ENCODE peak calls at places on chromosomes 13 and 19, in nine cellular contexts. R, A, J, W, B, O, K, Z and G are unnamed samples.

GRCh38 chr19:50798116-50798942 is 8.1 kb downstream of the ACP4 start:
- DNase-seq in R (no peak), A (no peak), J (no peak), W (no peak), B (no peak), O (no peak), K (no peak), Z (no peak), G (no peak)

GRCh38 chr19:55494172-55494761 is 6.0 kb downstream of the SSC5D start:
- DNase-seq in R (no peak), A (peak; percentile 80), J (no peak), W (no peak), B (no peak), O (peak; percentile 84), K (peak; percentile 76), Z (no peak), G (no peak)

GRCh38 chr13:31891472-31891871 is 140.1 kb upstream of the FRY start:
- DNase-seq in R (peak; percentile 84), A (no peak), J (no peak), W (no peak), B (no peak), O (peak; percentile 28), K (no peak), Z (peak; percentile 63), G (no peak)

GRCh38 chr13:110879482-110879881 is 35.4 kb downstream of the ANKRD10 start:
- DNase-seq in R (no peak), A (no peak), J (no peak), W (no peak), B (no peak), O (no peak), K (no peak), Z (no peak), G (no peak)

GRCh38 chr13:75226755-75227435 is 255.1 kb downstream of the TBC1D4 start:
- DNase-seq in R (peak; percentile 92), A (no peak), J (no peak), W (no peak), B (peak; percentile 92), O (peak; percentile 94), K (no peak), Z (no peak), G (peak; percentile 97)

GRCh38 chr19:37979547-37980082 is 72.6 kb downstream of the SIPA1L3 start:
- DNase-seq in R (no peak), A (no peak), J (peak; percentile 88), W (no peak), B (no peak), O (no peak), K (no peak), Z (no peak), G (no peak)

GRCh38 chr19:411723-412355 is 2.9 kb upstream of the C2CD4C start:
- DNase-seq in R (no peak), A (peak; percentile 62), J (no peak), W (peak; percentile 69), B (no peak), O (no peak), K (no peak), Z (no peak), G (no peak)

GRCh38 chr19:50458396-50459066 is 17.8 kb upstream of the EMC10 start:
- DNase-seq in R (no peak), A (no peak), J (no peak), W (no peak), B (no peak), O (no peak), K (no peak), Z (no peak), G (no peak)

GRCh38 chr13:73421310-73421912 is 362.6 kb downstream of the KLF5 start:
- DNase-seq in R (no peak), A (no peak), J (no peak), W (no peak), B (no peak), O (peak; percentile 93), K (no peak), Z (no peak), G (no peak)

GRCh38 chr19:15337202-15337601 is 4.9 kb upstream of the BRD4 start:
- DNase-seq in R (no peak), A (no peak), J (no peak), W (no peak), B (no peak), O (peak; percentile 82), K (no peak), Z (no peak), G (peak; percentile 40)

GRCh38 chr13:32695602-32696250 is 109.5 kb downstream of the PDS5B start:
- DNase-seq in R (no peak), A (no peak), J (no peak), W (no peak), B (no peak), O (no peak), K (no peak), Z (no peak), G (no peak)

GRCh38 chr19:53463263-53463662 is 4.3 kb upstream of the ZNF813 start:
- DNase-seq in R (no peak), A (no peak), J (no peak), W (no peak), B (no peak), O (peak; percentile 12), K (peak; percentile 64), Z (peak; percentile 12), G (no peak)

GRCh38 chr13:20815469-20815868 is 41.7 kb upstream of the EEF1AKMT1 start:
- DNase-seq in R (no peak), A (no peak), J (no peak), W (no peak), B (no peak), O (peak; percentile 34), K (no peak), Z (no peak), G (no peak)

GRCh38 chr19:35009424-35010415 is 9.6 kb downstream of the GRAMD1A start:
- DNase-seq in R (no peak), A (no peak), J (no peak), W (no peak), B (no peak), O (no peak), K (no peak), Z (no peak), G (no peak)

GRCh38 chr13:24187185-24187584 is 26.7 kb downstream of the SPATA13 start:
- DNase-seq in R (no peak), A (no peak), J (no peak), W (no peak), B (no peak), O (peak; percentile 35), K (no peak), Z (no peak), G (no peak)

GRCh38 chr19:5470264-5470671 is 15.1 kb downstream of the ZNRF4 start:
- DNase-seq in R (no peak), A (no peak), J (no peak), W (no peak), B (no peak), O (no peak), K (no peak), Z (no peak), G (no peak)

GRCh38 chr19:47716270-47716937 is 3.2 kb downstream of the EHD2 start:
- DNase-seq in R (no peak), A (peak; percentile 74), J (no peak), W (no peak), B (no peak), O (no peak), K (no peak), Z (no peak), G (no peak)

GRCh38 chr19:16824658-16825311 is 4.4 kb upstream of the SIN3B start:
- DNase-seq in R (no peak), A (no peak), J (no peak), W (no peak), B (no peak), O (peak; percentile 49), K (no peak), Z (no peak), G (peak; percentile 33)

GRCh38 chr19:9436358-9436757 is 985 bp upstream of the ZNF266 start:
- DNase-seq in R (no peak), A (no peak), J (no peak), W (no peak), B (no peak), O (no peak), K (no peak), Z (no peak), G (no peak)
- H3K4me3 ChIP-seq in R (no peak overlapping the region), A (peak overlapping the region; percentile 84), J (peak overlapping the region; percentile 83), W (no peak overlapping the region), B (no peak overlapping the region), O (no peak overlapping the region), K (peak overlapping the region; percentile 88), Z (peak overlapping the region; percentile 80), G (no peak overlapping the region)

GRCh38 chr19:10763399-10763798 is 45.5 kb downstream of the DNM2 start:
- DNase-seq in R (no peak), A (no peak), J (no peak), W (no peak), B (no peak), O (no peak), K (no peak), Z (no peak), G (no peak)
- TF ChIP-seq CTCF in R (no peak), A (no peak), J (no peak), W (no peak), B (no peak), O (no peak), K (no peak), Z (no peak), G (no peak)

DNA sequence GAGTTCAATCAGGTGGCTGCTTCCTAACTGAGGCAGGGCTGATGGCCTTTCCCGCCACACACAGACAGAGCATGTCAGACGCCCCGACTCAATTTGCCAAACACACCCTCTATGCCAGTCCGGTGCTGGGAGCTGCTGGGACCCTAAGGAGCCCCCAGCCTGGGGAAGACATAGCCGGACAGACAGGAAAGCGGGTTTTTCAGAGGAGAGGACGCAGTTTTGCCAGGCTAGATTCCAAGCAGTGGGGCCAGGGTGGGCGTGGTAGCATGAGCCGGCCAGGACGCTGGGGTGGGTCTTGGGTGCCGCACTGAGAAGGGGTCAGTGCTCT is 19.8 kb downstream of the MAST3 start:
- DNase-seq in R (no peak), A (no peak), J (no peak), W (no peak), B (no peak), O (no peak), K (no peak), Z (no peak), G (no peak)
- H3K4me3 ChIP-seq in R (peak overlapping the region; percentile 45), A (peak overlapping the region; percentile 68), J (peak overlapping the region; percentile 5), W (peak overlapping the region; percentile 84), B (peak overlapping the region; percentile 53), O (peak overlapping the region; percentile 40), K (peak overlapping the region; percentile 89), Z (peak overlapping the region; percentile 64), G (peak overlapping the region; percentile 41)

GRCh38 chr19:49061445-49061844 is 3.2 kb downstream of the NTF4 start:
- DNase-seq in R (no peak), A (no peak), J (peak; percentile 22), W (no peak), B (no peak), O (no peak), K (no peak), Z (no peak), G (no peak)

GRCh38 chr19:49064029-49064629 is 489 bp downstream of the NTF4 start:
- DNase-seq in R (no peak), A (no peak), J (no peak), W (no peak), B (no peak), O (no peak), K (no peak), Z (peak; percentile 18), G (no peak)

GRCh38 chr19:49067554-49067953 is 2.9 kb upstream of the NTF4 start:
- DNase-seq in R (no peak), A (no peak), J (no peak), W (no peak), B (no peak), O (no peak), K (no peak), Z (peak; percentile 40), G (no peak)

GRCh38 chr19:49065905-49066512 is 1.4 kb upstream of the NTF4 start:
- DNase-seq in R (no peak), A (no peak), J (no peak), W (no peak), B (no peak), O (no peak), K (no peak), Z (peak; percentile 54), G (no peak)

GRCh38 chr19:49064768-49065611 is at the start of gene NTF4:
- DNase-seq in R (no peak), A (no peak), J (no peak), W (no peak), B (no peak), O (no peak), K (no peak), Z (peak; percentile 88), G (no peak)
- TF ChIP-seq CTCF in R (no peak), A (no peak), J (no peak), W (no peak), B (no peak), O (no peak), K (no peak), Z (no peak), G (no peak)